ENCODE peak calls at places on chromosomes 5 and 9, in ten cellular contexts. H is NCI-H1417; C is CD4-positive, alpha-beta T cell; U is activated CD4-positive, alpha-beta T cell treated with anti-CD3 and anti-CD28 coated beads, Interleukin-2, amount 50 U/mL, for 48 hours; Y is stimulated activated naive CD4-positive, alpha-beta T cell; N is psoas muscle; S is astrocyte; M is GM03348; G is T-helper 9 cell; J is activated CD8-positive, alpha-beta memory T cell treated with anti-CD3 and anti-CD28 coated beads, Interleukin-2, amount 10 ng/mL, durations not matched to agents 7 days and 5 days. V is an unnamed sample.

GRCh38 chr5:76082790-76083554 is at the start of gene SV2C:
- DNase-seq in G (no peak), Y (no peak), U (peak), C (no peak), S (peak), M (peak), N (no peak), H (peak), J (peak), V (peak)

GRCh38 chr5:1110930-1111726 is 735 bp downstream of the SLC12A7 start:
- DNase-seq in G (no peak), C (no peak), Y (no peak), H (peak), M (peak), J (no peak), U (peak), N (peak), S (no peak), V (no peak)

GRCh38 chr5:17087035-17087434 is 130.4 kb upstream of the BASP1 start:
- DNase-seq in J (no peak), U (no peak), M (peak), Y (no peak), S (peak), N (no peak), G (no peak), C (no peak), H (no peak), V (no peak)

GRCh38 chr5:112996830-112997374 is 20.3 kb downstream of the DCP2 start:
- DNase-seq in M (no peak), S (no peak), U (no peak), C (no peak), J (no peak), G (no peak), N (no peak), Y (no peak), H (no peak), V (no peak)

GRCh38 chr9:16704096-16704488 is 166.4 kb downstream of the BNC2 start:
- DNase-seq in H (no peak), Y (no peak), M (no peak), S (no peak), J (no peak), U (no peak), N (no peak), G (no peak), C (no peak), V (no peak)

GRCh38 chr9:106682420-106682819 is 180.5 kb upstream of the ZNF462 start:
- DNase-seq in C (no peak), H (no peak), U (no peak), S (no peak), N (no peak), J (no peak), M (no peak), Y (no peak), G (no peak), V (no peak)

GRCh38 chr9:33318781-33319180 is 28.5 kb downstream of the NFX1 start:
- DNase-seq in Y (no peak), S (no peak), H (no peak), C (no peak), J (no peak), N (no peak), G (no peak), U (no peak), M (no peak), V (no peak)

GRCh38 chr5:14399054-14399657 is 182.4 kb upstream of the OTULINL start:
- DNase-seq in G (no peak), M (peak), S (peak), Y (peak), U (no peak), H (peak), N (no peak), C (no peak), J (no peak), V (peak)

GRCh38 chr9:130226112-130226511 is 39.4 kb upstream of the HMCN2 start:
- DNase-seq in S (no peak), M (no peak), Y (no peak), U (no peak), N (no peak), C (no peak), G (no peak), H (no peak), J (no peak), V (no peak)

GRCh38 chr5:174454464-174454863 is 269.9 kb upstream of the MSX2 start:
- DNase-seq in C (no peak), N (no peak), H (no peak), Y (no peak), G (no peak), S (no peak), J (no peak), U (no peak), M (no peak), V (no peak)

GRCh38 chr9:7879551-7880245 is 80.1 kb upstream of the DMAC1 start:
- DNase-seq in M (no peak), Y (no peak), G (no peak), C (no peak), H (no peak), S (no peak), N (no peak), J (peak), U (peak), V (peak)

GRCh38 chr5:38790891-38791290 is 54.9 kb upstream of the OSMR start:
- DNase-seq in M (no peak), N (no peak), S (no peak), G (no peak), U (no peak), J (no peak), H (no peak), C (no peak), Y (no peak), V (no peak)

V was measured in NCI-H524.